ENCODE peak calls at places on chromosomes 3 and 15, in ten cellular contexts. One of them, this sample, is unnamed.

GRCh38 chr3:192857148-192857735 is 60.4 kb downstream of the MB21D2 start:
- DNase-seq in WTC11: no peak
- DNase-seq in dorsolateral prefrontal cortex: no peak
- DNase-seq in T-helper 2 cell: no peak
- DNase-seq in mucosa of gallbladder: no peak
- DNase-seq in Karpas-422: no peak
- DNase-seq in prostate gland: no peak
- DNase-seq in NCI-H2029: no peak
- DNase-seq in ACHN: no peak
- DNase-seq in HEK293T: no peak
- DNase-seq in this sample: no peak

GRCh38 chr3:46215810-46216414 is 7.8 kb upstream of the CCR1 start:
- DNase-seq in WTC11: no peak
- DNase-seq in dorsolateral prefrontal cortex: no peak
- DNase-seq in T-helper 2 cell: no peak
- DNase-seq in mucosa of gallbladder: no peak
- DNase-seq in Karpas-422: no peak
- DNase-seq in prostate gland: peak; percentile 46
- DNase-seq in NCI-H2029: no peak
- DNase-seq in ACHN: no peak
- DNase-seq in HEK293T: no peak
- DNase-seq in this sample: no peak

GRCh38 chr3:186612065-186612464 is 795 bp upstream of the AHSG start:
- DNase-seq in WTC11: no peak
- DNase-seq in dorsolateral prefrontal cortex: no peak
- DNase-seq in T-helper 2 cell: no peak
- DNase-seq in mucosa of gallbladder: no peak
- DNase-seq in Karpas-422: no peak
- DNase-seq in prostate gland: no peak
- DNase-seq in NCI-H2029: no peak
- DNase-seq in ACHN: no peak
- DNase-seq in HEK293T: no peak
- DNase-seq in this sample: no peak

GRCh38 chr15:26635105-26635504 is 137.8 kb downstream of the GABRB3 start:
- DNase-seq in WTC11: no peak
- DNase-seq in dorsolateral prefrontal cortex: no peak
- DNase-seq in T-helper 2 cell: no peak
- DNase-seq in mucosa of gallbladder: no peak
- DNase-seq in Karpas-422: no peak
- DNase-seq in prostate gland: no peak
- DNase-seq in NCI-H2029: no peak
- DNase-seq in ACHN: no peak
- DNase-seq in HEK293T: no peak
- DNase-seq in this sample: no peak

GRCh38 chr3:78571486-78571885 is 1196.3 kb downstream of the ROBO1 start:
- DNase-seq in WTC11: no peak
- DNase-seq in dorsolateral prefrontal cortex: no peak
- DNase-seq in T-helper 2 cell: no peak
- DNase-seq in mucosa of gallbladder: no peak
- DNase-seq in Karpas-422: no peak
- DNase-seq in prostate gland: no peak
- DNase-seq in NCI-H2029: no peak
- DNase-seq in ACHN: no peak
- DNase-seq in HEK293T: no peak
- DNase-seq in this sample: no peak

GRCh38 chr15:34753236-34753894 is 1.4 kb downstream of the GJD2 start:
- DNase-seq in WTC11: peak; percentile 83
- DNase-seq in dorsolateral prefrontal cortex: no peak
- DNase-seq in T-helper 2 cell: no peak
- DNase-seq in mucosa of gallbladder: peak; percentile 27
- DNase-seq in Karpas-422: no peak
- DNase-seq in prostate gland: no peak
- DNase-seq in NCI-H2029: no peak
- DNase-seq in ACHN: peak; percentile 58
- DNase-seq in HEK293T: peak; percentile 18
- DNase-seq in this sample: no peak

GRCh38 chr3:15948403-15948802 is 150.6 kb upstream of the ANKRD28 start:
- DNase-seq in WTC11: no peak
- DNase-seq in dorsolateral prefrontal cortex: no peak
- DNase-seq in T-helper 2 cell: no peak
- DNase-seq in mucosa of gallbladder: no peak
- DNase-seq in Karpas-422: no peak
- DNase-seq in prostate gland: no peak
- DNase-seq in NCI-H2029: no peak
- DNase-seq in ACHN: no peak
- DNase-seq in HEK293T: no peak
- DNase-seq in this sample: no peak

GRCh38 chr3:188507244-188507720 is 353.3 kb downstream of the LPP start:
- DNase-seq in WTC11: no peak
- DNase-seq in dorsolateral prefrontal cortex: no peak
- DNase-seq in T-helper 2 cell: no peak
- DNase-seq in mucosa of gallbladder: peak; percentile 15
- DNase-seq in Karpas-422: no peak
- DNase-seq in prostate gland: no peak
- DNase-seq in NCI-H2029: no peak
- DNase-seq in ACHN: no peak
- DNase-seq in HEK293T: no peak
- DNase-seq in this sample: no peak

GRCh38 chr3:71710906-71711494 is 14.2 kb downstream of the EIF4E3 start:
- DNase-seq in WTC11: no peak
- DNase-seq in dorsolateral prefrontal cortex: no peak
- DNase-seq in T-helper 2 cell: peak; percentile 67
- DNase-seq in mucosa of gallbladder: no peak
- DNase-seq in Karpas-422: peak; percentile 80
- DNase-seq in prostate gland: no peak
- DNase-seq in NCI-H2029: peak; percentile 45
- DNase-seq in ACHN: peak; percentile 60
- DNase-seq in HEK293T: peak; percentile 68
- DNase-seq in this sample: no peak

GRCh38 chr3:111851511-111851954 is 7.5 kb upstream of the PHLDB2 start:
- DNase-seq in WTC11: no peak
- DNase-seq in dorsolateral prefrontal cortex: no peak
- DNase-seq in T-helper 2 cell: no peak
- DNase-seq in mucosa of gallbladder: no peak
- DNase-seq in Karpas-422: no peak
- DNase-seq in prostate gland: no peak
- DNase-seq in NCI-H2029: no peak
- DNase-seq in ACHN: no peak
- DNase-seq in HEK293T: no peak
- DNase-seq in this sample: no peak

GRCh38 chr15:28931828-28932227 is 46.1 kb downstream of the APBA2 start:
- DNase-seq in WTC11: no peak
- DNase-seq in dorsolateral prefrontal cortex: no peak
- DNase-seq in T-helper 2 cell: no peak
- DNase-seq in mucosa of gallbladder: no peak
- DNase-seq in Karpas-422: no peak
- DNase-seq in prostate gland: no peak
- DNase-seq in NCI-H2029: no peak
- DNase-seq in ACHN: no peak
- DNase-seq in HEK293T: no peak
- DNase-seq in this sample: no peak

GRCh38 chr3:6921041-6921440 is 60.1 kb downstream of the GRM7 start:
- DNase-seq in WTC11: no peak
- DNase-seq in dorsolateral prefrontal cortex: no peak
- DNase-seq in T-helper 2 cell: no peak
- DNase-seq in mucosa of gallbladder: no peak
- DNase-seq in Karpas-422: no peak
- DNase-seq in prostate gland: peak; percentile 12
- DNase-seq in NCI-H2029: peak; percentile 42
- DNase-seq in ACHN: no peak
- DNase-seq in HEK293T: no peak
- DNase-seq in this sample: no peak

GRCh38 chr15:45129651-45130129 is at the start of the genes DUOX1 and DUOXA1:
- DNase-seq in WTC11: peak; percentile 69
- DNase-seq in dorsolateral prefrontal cortex: no peak
- DNase-seq in T-helper 2 cell: peak; percentile 42
- DNase-seq in mucosa of gallbladder: peak; percentile 49
- DNase-seq in Karpas-422: no peak
- DNase-seq in prostate gland: peak; percentile 74
- DNase-seq in NCI-H2029: no peak
- DNase-seq in ACHN: no peak
- DNase-seq in HEK293T: no peak
- DNase-seq in this sample: no peak

GRCh38 chr15:68583936-68584703 is 5.3 kb downstream of the CORO2B start:
- DNase-seq in WTC11: no peak
- DNase-seq in dorsolateral prefrontal cortex: no peak
- DNase-seq in T-helper 2 cell: no peak
- DNase-seq in mucosa of gallbladder: no peak
- DNase-seq in Karpas-422: no peak
- DNase-seq in prostate gland: no peak
- DNase-seq in NCI-H2029: no peak
- DNase-seq in ACHN: no peak
- DNase-seq in HEK293T: no peak
- DNase-seq in this sample: no peak

GRCh38 chr3:18444597-18445420 is 19.7 kb upstream of the SATB1 start:
- DNase-seq in WTC11: peak; percentile 71
- DNase-seq in dorsolateral prefrontal cortex: no peak
- DNase-seq in T-helper 2 cell: peak; percentile 93
- DNase-seq in mucosa of gallbladder: peak; percentile 52
- DNase-seq in Karpas-422: peak; percentile 61
- DNase-seq in prostate gland: peak; percentile 60
- DNase-seq in NCI-H2029: peak; percentile 60
- DNase-seq in ACHN: peak; percentile 62
- DNase-seq in HEK293T: peak; percentile 79
- DNase-seq in this sample: no peak

GRCh38 chr15:91948001-91948608 is 94.6 kb downstream of the SLCO3A1 start:
- DNase-seq in WTC11: peak; percentile 37
- DNase-seq in dorsolateral prefrontal cortex: no peak
- DNase-seq in T-helper 2 cell: no peak
- DNase-seq in mucosa of gallbladder: peak; percentile 54
- DNase-seq in Karpas-422: no peak
- DNase-seq in prostate gland: peak; percentile 42
- DNase-seq in NCI-H2029: no peak
- DNase-seq in ACHN: peak; percentile 76
- DNase-seq in HEK293T: no peak
- DNase-seq in this sample: peak; percentile 84

GRCh38 chr3:150443331-150443741 is 35.2 kb downstream of the TSC22D2 start:
- DNase-seq in WTC11: no peak
- DNase-seq in dorsolateral prefrontal cortex: no peak
- DNase-seq in T-helper 2 cell: no peak
- DNase-seq in mucosa of gallbladder: no peak
- DNase-seq in Karpas-422: no peak
- DNase-seq in prostate gland: no peak
- DNase-seq in NCI-H2029: no peak
- DNase-seq in ACHN: no peak
- DNase-seq in HEK293T: no peak
- DNase-seq in this sample: no peak

GRCh38 chr3:13891492-13892073 is 11.7 kb upstream of the WNT7A start:
- DNase-seq in WTC11: no peak
- DNase-seq in dorsolateral prefrontal cortex: no peak
- DNase-seq in T-helper 2 cell: peak; percentile 48
- DNase-seq in mucosa of gallbladder: no peak
- DNase-seq in Karpas-422: peak; percentile 56
- DNase-seq in prostate gland: no peak
- DNase-seq in NCI-H2029: peak; percentile 26
- DNase-seq in ACHN: no peak
- DNase-seq in HEK293T: peak; percentile 44
- DNase-seq in this sample: no peak

GRCh38 chr15:23686466-23687142 is 501 bp downstream of the NDN start:
- DNase-seq in WTC11: peak; percentile 14
- DNase-seq in dorsolateral prefrontal cortex: no peak
- DNase-seq in T-helper 2 cell: no peak
- DNase-seq in mucosa of gallbladder: no peak
- DNase-seq in Karpas-422: no peak
- DNase-seq in prostate gland: no peak
- DNase-seq in NCI-H2029: no peak
- DNase-seq in ACHN: no peak
- DNase-seq in HEK293T: no peak
- DNase-seq in this sample: no peak

GRCh38 chr15:78625621-78626280 is 5.0 kb upstream of the CHRNA3 start:
- DNase-seq in WTC11: no peak
- DNase-seq in dorsolateral prefrontal cortex: no peak
- DNase-seq in T-helper 2 cell: no peak
- DNase-seq in mucosa of gallbladder: no peak
- DNase-seq in Karpas-422: peak; percentile 21
- DNase-seq in prostate gland: no peak
- DNase-seq in NCI-H2029: peak; percentile 17
- DNase-seq in ACHN: no peak
- DNase-seq in HEK293T: no peak
- DNase-seq in this sample: no peak

GRCh38 chr3:4033296-4033695 is 234.1 kb downstream of the LRRN1 start:
- DNase-seq in WTC11: no peak
- DNase-seq in dorsolateral prefrontal cortex: no peak
- DNase-seq in T-helper 2 cell: no peak
- DNase-seq in mucosa of gallbladder: no peak
- DNase-seq in Karpas-422: no peak
- DNase-seq in prostate gland: no peak
- DNase-seq in NCI-H2029: no peak
- DNase-seq in ACHN: no peak
- DNase-seq in HEK293T: no peak
- DNase-seq in this sample: no peak

GRCh38 chr15:101651753-101652097 is 456 bp downstream of the TM2D3 start:
- DNase-seq in WTC11: no peak
- DNase-seq in dorsolateral prefrontal cortex: no peak
- DNase-seq in T-helper 2 cell: no peak
- DNase-seq in mucosa of gallbladder: peak; percentile 37
- DNase-seq in Karpas-422: peak; percentile 84
- DNase-seq in prostate gland: peak; percentile 24
- DNase-seq in NCI-H2029: no peak
- DNase-seq in ACHN: peak; percentile 42
- DNase-seq in HEK293T: no peak
- DNase-seq in this sample: no peak

GRCh38 chr3:138082085-138082991 is 33.1 kb downstream of the DZIP1L start:
- DNase-seq in WTC11: no peak
- DNase-seq in dorsolateral prefrontal cortex: no peak
- DNase-seq in T-helper 2 cell: peak; percentile 88
- DNase-seq in mucosa of gallbladder: peak; percentile 28
- DNase-seq in Karpas-422: no peak
- DNase-seq in prostate gland: peak; percentile 16
- DNase-seq in NCI-H2029: peak; percentile 60
- DNase-seq in ACHN: peak; percentile 47
- DNase-seq in HEK293T: peak; percentile 48
- DNase-seq in this sample: peak; percentile 36

GRCh38 chr15:91535856-91536500 is 317.5 kb upstream of the SLCO3A1 start:
- DNase-seq in WTC11: no peak
- DNase-seq in dorsolateral prefrontal cortex: no peak
- DNase-seq in T-helper 2 cell: no peak
- DNase-seq in mucosa of gallbladder: no peak
- DNase-seq in Karpas-422: no peak
- DNase-seq in prostate gland: no peak
- DNase-seq in NCI-H2029: no peak
- DNase-seq in ACHN: no peak
- DNase-seq in HEK293T: no peak
- DNase-seq in this sample: no peak

GRCh38 chr15:70748281-70748747 is 15.0 kb downstream of the UACA start:
- DNase-seq in WTC11: no peak
- DNase-seq in dorsolateral prefrontal cortex: no peak
- DNase-seq in T-helper 2 cell: no peak
- DNase-seq in mucosa of gallbladder: peak; percentile 51
- DNase-seq in Karpas-422: no peak
- DNase-seq in prostate gland: peak; percentile 30
- DNase-seq in NCI-H2029: no peak
- DNase-seq in ACHN: no peak
- DNase-seq in HEK293T: no peak
- DNase-seq in this sample: no peak

GRCh38 chr3:52839892-52840545 is 5.2 kb upstream of the MUSTN1 start:
- DNase-seq in WTC11: no peak
- DNase-seq in dorsolateral prefrontal cortex: no peak
- DNase-seq in T-helper 2 cell: no peak
- DNase-seq in mucosa of gallbladder: no peak
- DNase-seq in Karpas-422: no peak
- DNase-seq in prostate gland: no peak
- DNase-seq in NCI-H2029: no peak
- DNase-seq in ACHN: no peak
- DNase-seq in HEK293T: no peak
- DNase-seq in this sample: no peak

GRCh38 chr3:124851905-124852304 is 35.3 kb downstream of the ITGB5 start:
- DNase-seq in WTC11: no peak
- DNase-seq in dorsolateral prefrontal cortex: no peak
- DNase-seq in T-helper 2 cell: no peak
- DNase-seq in mucosa of gallbladder: no peak
- DNase-seq in Karpas-422: no peak
- DNase-seq in prostate gland: no peak
- DNase-seq in NCI-H2029: no peak
- DNase-seq in ACHN: no peak
- DNase-seq in HEK293T: no peak
- DNase-seq in this sample: no peak

GRCh38 chr3:31218082-31218481 is 314.6 kb upstream of the STT3B start:
- DNase-seq in WTC11: no peak
- DNase-seq in dorsolateral prefrontal cortex: no peak
- DNase-seq in T-helper 2 cell: peak; percentile 85
- DNase-seq in mucosa of gallbladder: no peak
- DNase-seq in Karpas-422: no peak
- DNase-seq in prostate gland: no peak
- DNase-seq in NCI-H2029: no peak
- DNase-seq in ACHN: no peak
- DNase-seq in HEK293T: no peak
- DNase-seq in this sample: no peak